ENCODE peak calls at places on chromosomes 4 and X, in seven cellular contexts. One of them, this sample, is unnamed.

GRCh38 chr4:77493829-77494551 is 111.6 kb upstream of the CXCL13 start:
- DNase-seq in GM18507: no peak
- DNase-seq in RWPE2: no peak
- DNase-seq in suprapubic skin: no peak
- DNase-seq in HT-29: no peak
- DNase-seq in effector memory CD8-positive, alpha-beta T cell: no peak
- DNase-seq in choroid plexus epithelial cell: no peak
- DNase-seq in this sample: no peak

GRCh38 chr4:1349359-1350168 is 2.6 kb downstream of the UVSSA start:
- DNase-seq in HT-29: no peak
- DNase-seq in GM18507: no peak
- DNase-seq in suprapubic skin: no peak
- DNase-seq in choroid plexus epithelial cell: no peak
- DNase-seq in effector memory CD8-positive, alpha-beta T cell: no peak
- DNase-seq in RWPE2: no peak
- DNase-seq in this sample: no peak

GRCh38 chrX:39248330-39248729 is 447.1 kb downstream of the MID1IP1 start:
- DNase-seq in GM18507: no peak
- DNase-seq in HT-29: no peak
- DNase-seq in choroid plexus epithelial cell: no peak
- DNase-seq in suprapubic skin: no peak
- DNase-seq in effector memory CD8-positive, alpha-beta T cell: no peak
- DNase-seq in RWPE2: no peak
- DNase-seq in this sample: no peak

GRCh38 chrX:36357855-36358254 is 438.3 kb downstream of the CFAP47 start:
- DNase-seq in choroid plexus epithelial cell: no peak
- DNase-seq in GM18507: no peak
- DNase-seq in HT-29: no peak
- DNase-seq in effector memory CD8-positive, alpha-beta T cell: no peak
- DNase-seq in RWPE2: no peak
- DNase-seq in suprapubic skin: no peak
- DNase-seq in this sample: no peak

GRCh38 chrX:14591976-14592375 is 62.6 kb downstream of the GLRA2 start:
- DNase-seq in suprapubic skin: no peak
- DNase-seq in RWPE2: no peak
- DNase-seq in HT-29: no peak
- DNase-seq in GM18507: no peak
- DNase-seq in effector memory CD8-positive, alpha-beta T cell: no peak
- DNase-seq in choroid plexus epithelial cell: no peak
- DNase-seq in this sample: no peak

GRCh38 chrX:97828454-97828853 is 944.7 kb downstream of the RPA4 start:
- DNase-seq in suprapubic skin: no peak
- DNase-seq in choroid plexus epithelial cell: no peak
- DNase-seq in GM18507: no peak
- DNase-seq in effector memory CD8-positive, alpha-beta T cell: no peak
- DNase-seq in RWPE2: no peak
- DNase-seq in HT-29: no peak
- DNase-seq in this sample: no peak

GRCh38 chrX:71859637-71860036 is 51.0 kb upstream of the NHSL2 start:
- DNase-seq in effector memory CD8-positive, alpha-beta T cell: peak
- DNase-seq in suprapubic skin: no peak
- DNase-seq in choroid plexus epithelial cell: peak
- DNase-seq in HT-29: peak
- DNase-seq in RWPE2: no peak
- DNase-seq in GM18507: no peak
- DNase-seq in this sample: no peak

GRCh38 chrX:119690921-119691716 is 1.8 kb downstream of the SEPTIN6 start:
- DNase-seq in suprapubic skin: no peak
- DNase-seq in GM18507: no peak
- DNase-seq in effector memory CD8-positive, alpha-beta T cell: no peak
- DNase-seq in HT-29: no peak
- DNase-seq in choroid plexus epithelial cell: no peak
- DNase-seq in RWPE2: no peak
- DNase-seq in this sample: peak

GRCh38 chr4:136741468-136741867 is 790.8 kb downstream of the PCDH18 start:
- DNase-seq in HT-29: no peak
- DNase-seq in RWPE2: no peak
- DNase-seq in effector memory CD8-positive, alpha-beta T cell: no peak
- DNase-seq in choroid plexus epithelial cell: peak
- DNase-seq in suprapubic skin: no peak
- DNase-seq in GM18507: no peak
- DNase-seq in this sample: no peak

GRCh38 chr4:184234155-184234554 is 16.5 kb upstream of the ENPP6 start:
- DNase-seq in suprapubic skin: no peak
- DNase-seq in GM18507: no peak
- DNase-seq in RWPE2: no peak
- DNase-seq in choroid plexus epithelial cell: no peak
- DNase-seq in effector memory CD8-positive, alpha-beta T cell: no peak
- DNase-seq in HT-29: no peak
- DNase-seq in this sample: no peak

GRCh38 chr4:127783026-127783769 is 1.1 kb downstream of the HSPA4L start:
- DNase-seq in GM18507: no peak
- DNase-seq in HT-29: peak
- DNase-seq in choroid plexus epithelial cell: peak
- DNase-seq in suprapubic skin: peak
- DNase-seq in RWPE2: peak
- DNase-seq in effector memory CD8-positive, alpha-beta T cell: no peak
- DNase-seq in this sample: no peak

GRCh38 chrX:53686151-53686885 is at the start of gene HUWE1:
- DNase-seq in RWPE2: peak
- DNase-seq in choroid plexus epithelial cell: peak
- DNase-seq in effector memory CD8-positive, alpha-beta T cell: peak
- DNase-seq in GM18507: no peak
- DNase-seq in suprapubic skin: peak
- DNase-seq in HT-29: peak
- DNase-seq in this sample: peak

GRCh38 chr4:13892739-13893105 is 265.2 kb upstream of the BOD1L1 start:
- DNase-seq in effector memory CD8-positive, alpha-beta T cell: no peak
- DNase-seq in choroid plexus epithelial cell: peak
- DNase-seq in GM18507: no peak
- DNase-seq in RWPE2: no peak
- DNase-seq in suprapubic skin: no peak
- DNase-seq in HT-29: peak
- DNase-seq in this sample: no peak

GRCh38 chr4:3765271-3766206 is 646 bp upstream of the ADRA2C start:
- DNase-seq in effector memory CD8-positive, alpha-beta T cell: no peak
- DNase-seq in RWPE2: no peak
- DNase-seq in choroid plexus epithelial cell: peak
- DNase-seq in HT-29: no peak
- DNase-seq in GM18507: no peak
- DNase-seq in suprapubic skin: no peak
- DNase-seq in this sample: no peak

GRCh38 chr4:4758708-4759107 is 100.8 kb upstream of the MSX1 start:
- DNase-seq in choroid plexus epithelial cell: no peak
- DNase-seq in effector memory CD8-positive, alpha-beta T cell: no peak
- DNase-seq in HT-29: no peak
- DNase-seq in RWPE2: no peak
- DNase-seq in GM18507: peak
- DNase-seq in suprapubic skin: no peak
- DNase-seq in this sample: no peak

GRCh38 chr4:132396636-132397035 is 752.5 kb upstream of the PCDH10 start:
- DNase-seq in effector memory CD8-positive, alpha-beta T cell: no peak
- DNase-seq in GM18507: no peak
- DNase-seq in choroid plexus epithelial cell: peak
- DNase-seq in HT-29: no peak
- DNase-seq in suprapubic skin: no peak
- DNase-seq in RWPE2: no peak
- DNase-seq in this sample: no peak

GRCh38 chr4:76943129-76943620 is 6.4 kb upstream of the SEPTIN11 start:
- DNase-seq in HT-29: no peak
- DNase-seq in suprapubic skin: no peak
- DNase-seq in GM18507: no peak
- DNase-seq in effector memory CD8-positive, alpha-beta T cell: no peak
- DNase-seq in choroid plexus epithelial cell: peak
- DNase-seq in RWPE2: no peak
- DNase-seq in this sample: no peak

GRCh38 chr4:162322054-162322453 is 158.3 kb upstream of the FSTL5 start:
- DNase-seq in suprapubic skin: no peak
- DNase-seq in RWPE2: no peak
- DNase-seq in choroid plexus epithelial cell: no peak
- DNase-seq in GM18507: no peak
- DNase-seq in effector memory CD8-positive, alpha-beta T cell: no peak
- DNase-seq in HT-29: no peak
- DNase-seq in this sample: no peak

GRCh38 chr4:139282375-139283075 is 2.5 kb upstream of the MGARP start:
- DNase-seq in choroid plexus epithelial cell: peak
- DNase-seq in suprapubic skin: no peak
- DNase-seq in GM18507: no peak
- DNase-seq in RWPE2: no peak
- DNase-seq in HT-29: no peak
- DNase-seq in effector memory CD8-positive, alpha-beta T cell: no peak
- DNase-seq in this sample: no peak

GRCh38 chr4:3848323-3848722 is 82.1 kb downstream of the ADRA2C start:
- DNase-seq in HT-29: no peak
- DNase-seq in effector memory CD8-positive, alpha-beta T cell: no peak
- DNase-seq in GM18507: no peak
- DNase-seq in RWPE2: no peak
- DNase-seq in suprapubic skin: no peak
- DNase-seq in choroid plexus epithelial cell: no peak
- DNase-seq in this sample: no peak

GRCh38 chrX:151982217-151982616 is 7.7 kb upstream of the GABRE start:
- DNase-seq in RWPE2: no peak
- DNase-seq in suprapubic skin: no peak
- DNase-seq in choroid plexus epithelial cell: peak
- DNase-seq in HT-29: peak
- DNase-seq in effector memory CD8-positive, alpha-beta T cell: no peak
- DNase-seq in GM18507: no peak
- DNase-seq in this sample: no peak

GRCh38 chr4:13088726-13089658 is 395.1 kb downstream of the RAB28 start:
- DNase-seq in GM18507: no peak
- DNase-seq in suprapubic skin: no peak
- DNase-seq in effector memory CD8-positive, alpha-beta T cell: no peak
- DNase-seq in HT-29: no peak
- DNase-seq in RWPE2: no peak
- DNase-seq in choroid plexus epithelial cell: peak
- DNase-seq in this sample: no peak

GRCh38 chrX:10479508-10479907 is 140.9 kb downstream of the MID1 start:
- DNase-seq in GM18507: no peak
- DNase-seq in HT-29: no peak
- DNase-seq in RWPE2: no peak
- DNase-seq in suprapubic skin: no peak
- DNase-seq in choroid plexus epithelial cell: no peak
- DNase-seq in effector memory CD8-positive, alpha-beta T cell: no peak
- DNase-seq in this sample: no peak

GRCh38 chr4:99848576-99848975 is 31.9 kb downstream of the DAPP1 start:
- DNase-seq in suprapubic skin: no peak
- DNase-seq in HT-29: no peak
- DNase-seq in choroid plexus epithelial cell: no peak
- DNase-seq in RWPE2: no peak
- DNase-seq in effector memory CD8-positive, alpha-beta T cell: no peak
- DNase-seq in GM18507: no peak
- DNase-seq in this sample: no peak

GRCh38 chr4:159101983-159102622 is 776 bp upstream of the RAPGEF2 start:
- DNase-seq in GM18507: no peak
- DNase-seq in suprapubic skin: no peak
- DNase-seq in HT-29: no peak
- DNase-seq in RWPE2: no peak
- DNase-seq in effector memory CD8-positive, alpha-beta T cell: no peak
- DNase-seq in choroid plexus epithelial cell: peak
- DNase-seq in this sample: no peak

GRCh38 chr4:127870688-127871087 is 10.0 kb upstream of the PLK4 start:
- DNase-seq in GM18507: no peak
- DNase-seq in HT-29: no peak
- DNase-seq in effector memory CD8-positive, alpha-beta T cell: no peak
- DNase-seq in RWPE2: no peak
- DNase-seq in choroid plexus epithelial cell: peak
- DNase-seq in suprapubic skin: no peak
- DNase-seq in this sample: no peak

GRCh38 chr4:38095691-38096090 is 135.5 kb downstream of the PTTG2 start:
- DNase-seq in RWPE2: no peak
- DNase-seq in GM18507: no peak
- DNase-seq in suprapubic skin: no peak
- DNase-seq in choroid plexus epithelial cell: no peak
- DNase-seq in HT-29: no peak
- DNase-seq in effector memory CD8-positive, alpha-beta T cell: no peak
- DNase-seq in this sample: no peak

GRCh38 chr4:184664445-184665210 is 15.1 kb downstream of the PRIMPOL start:
- DNase-seq in suprapubic skin: no peak
- DNase-seq in RWPE2: no peak
- DNase-seq in effector memory CD8-positive, alpha-beta T cell: no peak
- DNase-seq in choroid plexus epithelial cell: peak
- DNase-seq in GM18507: no peak
- DNase-seq in HT-29: no peak
- DNase-seq in this sample: no peak

GRCh38 chrX:84118769-84119168 is 69.2 kb downstream of the RPS6KA6 start:
- DNase-seq in suprapubic skin: no peak
- DNase-seq in GM18507: no peak
- DNase-seq in effector memory CD8-positive, alpha-beta T cell: no peak
- DNase-seq in choroid plexus epithelial cell: no peak
- DNase-seq in HT-29: peak
- DNase-seq in RWPE2: no peak
- DNase-seq in this sample: no peak

This sample was measured in CD14-positive monocyte.